ENCODE peak calls at places on chromosomes 4 and X, in seven cellular contexts. C is mammary epithelial cell, H is astrocyte of the cerebellum, Q is IMR-90, R is breast epithelium, J is upper lobe of right lung, M is psoas muscle. X is an unnamed sample.

GRCh38 chr4:69800599-69800998 is 40.2 kb upstream of the SULT1B1 start:
- DNase-seq in H (no peak), J (no peak), Q (no peak), M (no peak), R (no peak), C (peak; percentile 9), X (no peak)

GRCh38 chr4:37685726-37686372 is 327 bp downstream of the RELL1 start:
- DNase-seq in Q (peak; percentile 22), H (no peak), R (peak; percentile 38), M (peak; percentile 79), J (peak; percentile 84), C (no peak), X (no peak)

GRCh38 chrX:2342878-2343277 is 157.9 kb downstream of the DHRSX start:
- DNase-seq in J (no peak), C (no peak), H (peak; percentile 49), Q (peak; percentile 86), M (no peak), R (no peak), X (no peak)

GRCh38 chr4:185640809-185641675 is 105.7 kb upstream of the PDLIM3 start:
- DNase-seq in J (no peak), R (no peak), C (peak; percentile 50), H (peak; percentile 80), Q (peak; percentile 82), M (no peak), X (no peak)

GRCh38 chrX:24860140-24860539 is 155.6 kb downstream of the ARX start:
- DNase-seq in C (no peak), M (no peak), H (no peak), J (no peak), R (no peak), Q (peak; percentile 6), X (no peak)

GRCh38 chr4:56723201-56723605 is 42.1 kb upstream of the HOPX start:
- DNase-seq in R (no peak), H (no peak), Q (no peak), M (no peak), C (peak; percentile 32), J (no peak), X (peak; percentile 62)

GRCh38 chr4:130393246-130394041 is 1297.5 kb downstream of the C4orf33 start:
- DNase-seq in M (no peak), C (no peak), H (peak; percentile 64), J (no peak), Q (peak; percentile 60), R (no peak), X (no peak)

GRCh38 chr4:158871050-158871724 is 102.4 kb downstream of the FNIP2 start:
- DNase-seq in M (no peak), C (no peak), Q (no peak), H (no peak), R (no peak), J (no peak), X (no peak)

GRCh38 chr4:183658362-183659028 is 490 bp downstream of the RWDD4 start:
- DNase-seq in C (peak; percentile 28), M (peak; percentile 55), J (peak; percentile 74), H (no peak), Q (peak; percentile 10), R (no peak), X (no peak)

GRCh38 chrX:150731795-150732194 is 38.6 kb downstream of the MTMR1 start:
- DNase-seq in H (peak; percentile 36), R (no peak), Q (peak; percentile 97), M (no peak), J (no peak), C (peak; percentile 90), X (no peak)

GRCh38 chr4:88737304-88738015 is 39.8 kb upstream of the NAP1L5 start:
- DNase-seq in C (peak; percentile 27), R (peak; percentile 33), Q (peak; percentile 12), H (no peak), M (peak; percentile 83), J (no peak), X (no peak)

GRCh38 chr4:141571368-141571767 is 65.0 kb upstream of the IL15 start:
- DNase-seq in R (no peak), M (no peak), H (peak; percentile 5), C (peak; percentile 11), J (no peak), Q (peak; percentile 60), X (no peak)

GRCh38 chr4:13986533-13986932 is 359.0 kb upstream of the BOD1L1 start:
- DNase-seq in H (no peak), R (no peak), C (no peak), Q (no peak), M (no peak), J (no peak), X (no peak)

GRCh38 chr4:15162465-15163283 is 160.4 kb downstream of the CPEB2 start:
- DNase-seq in C (no peak), Q (peak; percentile 53), J (no peak), R (no peak), M (no peak), H (peak; percentile 36), X (no peak)
- TF ChIP-seq CTCF in C (peak; percentile 53), Q (peak; percentile 55), J (peak; percentile 57), R (peak; percentile 22), M (peak; percentile 16), H (peak; percentile 66), X (no peak)

GRCh38 chrX:40088803-40089540 is 8.8 kb downstream of the BCOR start:
- DNase-seq in M (no peak), R (no peak), C (no peak), H (no peak), J (no peak), Q (no peak), X (no peak)

GRCh38 chrX:40090961-40091360 is 6.8 kb downstream of the BCOR start:
- DNase-seq in M (no peak), R (no peak), J (no peak), Q (no peak), H (no peak), C (no peak), X (no peak)

GRCh38 chrX:40091691-40092421 is 5.9 kb downstream of the BCOR start:
- DNase-seq in J (peak; percentile 65), M (no peak), H (no peak), Q (no peak), R (no peak), C (no peak), X (no peak)

GRCh38 chrX:40088299-40088625 is 9.5 kb downstream of the BCOR start:
- DNase-seq in C (no peak), J (no peak), M (no peak), H (no peak), Q (no peak), R (no peak), X (no peak)

DNA sequence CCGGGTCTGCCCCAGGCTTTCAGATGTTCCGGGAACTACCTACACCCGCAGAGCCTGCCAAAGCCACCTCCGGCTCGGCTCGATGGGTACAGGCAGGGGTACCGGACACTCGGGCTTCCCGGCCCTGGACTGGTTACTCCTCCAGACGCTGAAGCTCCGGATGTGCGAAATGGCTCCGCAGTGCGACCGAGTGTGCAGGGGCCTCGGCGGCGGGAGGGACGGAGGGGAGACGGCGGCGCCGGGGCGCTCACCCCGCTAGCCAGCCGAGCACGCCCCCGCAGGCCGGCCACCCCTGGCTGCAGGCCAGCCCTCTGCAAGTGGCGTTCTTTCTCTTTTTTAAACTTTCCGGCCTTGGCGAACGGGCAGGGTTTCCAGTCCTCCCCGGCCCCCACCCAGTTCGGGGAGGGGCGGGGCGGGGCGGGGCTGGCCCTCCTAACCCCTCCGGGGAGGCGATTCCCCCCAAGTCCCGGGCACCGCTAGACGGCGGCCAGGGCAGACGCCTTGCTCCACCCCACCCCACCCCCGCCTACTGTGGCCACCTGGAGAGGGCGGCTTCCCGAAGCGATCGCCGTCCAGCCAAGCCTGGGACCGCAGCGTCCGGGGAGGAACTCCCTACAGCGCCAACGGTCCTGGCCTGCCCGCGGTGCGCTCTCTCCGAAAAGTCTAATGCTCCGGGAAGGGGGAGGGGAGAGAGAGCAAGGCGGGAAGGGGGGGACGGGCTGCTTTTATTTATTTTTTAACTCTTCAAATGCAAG is 7.5 kb downstream of the BCOR start:
- DNase-seq in Q (no peak), C (no peak), J (peak; percentile 71), H (no peak), M (no peak), R (no peak), X (no peak)
- H3K4me3 ChIP-seq in Q (peak overlapping the region; percentile 8), C (no peak overlapping the region), J (peak overlapping the region; percentile 36), H (peak overlapping the region; percentile 31), M (peak overlapping the region; percentile 58), R (peak overlapping the region; percentile 70), X (no peak overlapping the region)

DNA sequence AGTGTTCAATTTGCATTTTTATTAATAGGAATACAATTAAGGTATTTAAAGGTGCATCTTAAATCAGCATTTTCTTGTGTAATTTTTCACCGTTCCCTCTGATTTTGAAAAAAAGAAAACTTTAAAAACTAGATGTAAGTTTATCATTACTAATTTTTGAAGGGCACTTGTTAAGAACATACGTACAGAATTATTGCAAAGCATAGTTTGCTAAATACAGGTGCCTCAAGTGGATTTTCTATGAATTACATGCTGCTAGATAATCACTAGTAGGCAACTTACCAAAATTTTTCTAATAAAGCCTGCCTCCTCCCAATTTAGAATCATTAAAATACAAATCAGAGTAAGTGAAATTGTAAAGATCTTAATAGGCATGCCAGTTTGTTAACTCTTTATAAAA is 8.5 kb downstream of the CNKSR2 start:
- DNase-seq in J (no peak), C (no peak), M (no peak), H (no peak), R (no peak), Q (no peak), X (no peak)
- TF ChIP-seq CTCF in J (peak; percentile 18), C (peak; percentile 44), M (peak; percentile 26), H (peak; percentile 15), R (no peak), Q (no peak), X (no peak)

GRCh38 chr4:173522874-173523395 is 7.1 kb downstream of the HAND2 start:
- DNase-seq in J (no peak), H (no peak), Q (no peak), C (no peak), M (no peak), R (no peak), X (peak; percentile 78)

GRCh38 chr4:173521474-173522159 is 8.4 kb downstream of the HAND2 start:
- DNase-seq in J (no peak), R (no peak), M (no peak), Q (no peak), C (no peak), H (no peak), X (peak; percentile 87)

GRCh38 chr4:173524218-173525117 is 5.6 kb downstream of the HAND2 start:
- DNase-seq in H (no peak), R (no peak), J (no peak), Q (no peak), C (no peak), M (no peak), X (no peak)

GRCh38 chr4:173520921-173521473 is 9.0 kb downstream of the HAND2 start:
- DNase-seq in J (no peak), H (no peak), C (no peak), Q (no peak), M (no peak), R (no peak), X (peak; percentile 69)

DNA sequence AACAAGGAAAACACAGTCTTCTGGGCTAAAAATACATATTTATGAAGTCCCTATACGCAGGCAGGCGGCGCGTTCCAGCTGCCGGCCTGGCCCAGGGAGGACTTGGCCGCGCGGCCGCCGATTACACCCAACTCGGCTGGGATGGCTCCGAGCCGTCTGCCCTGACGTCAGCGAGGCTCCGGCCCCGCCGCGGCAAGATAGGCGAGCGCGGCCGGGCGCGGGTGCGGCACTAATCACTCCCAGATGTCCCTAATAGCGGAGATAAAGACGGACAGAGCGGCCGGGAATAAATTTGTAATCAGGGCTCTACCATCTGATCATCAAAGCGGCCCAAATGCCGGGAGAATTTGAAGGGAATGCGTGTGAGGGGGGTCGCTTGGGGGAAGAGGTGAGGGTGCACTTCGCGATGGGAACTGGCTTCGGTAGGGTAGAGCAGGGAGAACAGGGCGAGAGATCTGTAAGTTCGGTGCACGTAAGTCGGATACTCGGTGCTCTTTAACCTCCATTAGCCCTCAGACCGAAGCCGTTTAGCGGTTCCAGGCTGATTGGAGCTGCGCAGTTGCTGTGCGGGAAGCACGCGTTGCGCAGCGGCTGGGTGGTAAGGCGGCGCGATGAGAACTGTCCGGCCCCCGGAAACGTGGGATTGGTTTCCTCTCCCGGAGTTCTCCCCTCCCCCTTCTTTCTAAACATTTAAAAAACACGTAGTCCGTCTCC is 7.7 kb downstream of the HAND2 start:
- DNase-seq in C (no peak), H (peak; percentile 63), J (no peak), M (peak; percentile 85), Q (peak; percentile 85), R (peak; percentile 47), X (peak; percentile 58)
- H3K4me3 ChIP-seq in C (peak overlapping the region; percentile 31), H (peak overlapping the region; percentile 44), J (peak overlapping the region; percentile 13), M (peak overlapping the region; percentile 65), Q (peak overlapping the region; percentile 35), R (peak overlapping the region; percentile 67), X (peak overlapping the region; percentile 7)

X was measured in lower leg skin.